ENCODE peak calls at places on chromosome 4, in five cellular contexts. W is prostate gland, H is spleen, J is HL-60, R is stomach. I is an unnamed sample.

GRCh38 chr4:124943145-124943889 is 230.8 kb upstream of the ANKRD50 start:
- DNase-seq in W (no peak), H (no peak), J (no peak), R (no peak), I (no peak)

GRCh38 chr4:47032405-47033106 is 1.2 kb downstream of the GABRB1 start:
- DNase-seq in W (no peak), H (peak), J (peak), R (peak), I (peak)

GRCh38 chr4:16582526-16582925 is 315.9 kb downstream of the LDB2 start:
- DNase-seq in W (no peak), H (no peak), J (no peak), R (no peak), I (no peak)

GRCh38 chr4:159174645-159175147 is 71.8 kb downstream of the RAPGEF2 start:
- DNase-seq in W (no peak), H (no peak), J (no peak), R (no peak), I (no peak)

GRCh38 chr4:43457866-43458265 is 565.4 kb downstream of the GRXCR1 start:
- DNase-seq in W (no peak), H (no peak), J (no peak), R (no peak), I (no peak)

GRCh38 chr4:3291969-3292570 is 751 bp upstream of the RGS12 start:
- DNase-seq in W (peak), H (peak), J (peak), R (peak), I (peak)

GRCh38 chr4:153274967-153275366 is 69.5 kb upstream of the MND1 start:
- DNase-seq in W (no peak), H (no peak), J (no peak), R (no peak), I (no peak)

GRCh38 chr4:23969635-23970034 is 79.8 kb upstream of the PPARGC1A start:
- DNase-seq in W (no peak), H (no peak), J (no peak), R (no peak), I (no peak)

GRCh38 chr4:102390438-102390837 is 45.2 kb upstream of the SLC39A8 start:
- DNase-seq in W (no peak), H (no peak), J (peak), R (no peak), I (no peak)

GRCh38 chr4:171813195-171813955 is at the start of gene GALNTL6:
- DNase-seq in W (no peak), H (peak), J (no peak), R (no peak), I (peak)

GRCh38 chr4:76830612-76831474 is 67.1 kb downstream of the SOWAHB start:
- DNase-seq in W (no peak), H (no peak), J (no peak), R (peak), I (no peak)

GRCh38 chr4:45078201-45078600 is 351.8 kb upstream of the GNPDA2 start:
- DNase-seq in W (no peak), H (no peak), J (no peak), R (no peak), I (no peak)

GRCh38 chr4:156322592-156322991 is 368.9 kb upstream of the CTSO start:
- DNase-seq in W (no peak), H (no peak), J (no peak), R (no peak), I (no peak)

GRCh38 chr4:93199492-93199891 is 629.1 kb upstream of the ATOH1 start:
- DNase-seq in W (no peak), H (no peak), J (peak), R (no peak), I (no peak)

GRCh38 chr4:53764761-53765490 is 173.6 kb upstream of the LNX1 start:
- DNase-seq in W (no peak), H (no peak), J (no peak), R (no peak), I (no peak)

GRCh38 chr4:82694892-82695291 is 103.7 kb downstream of the SCD5 start:
- DNase-seq in W (no peak), H (no peak), J (no peak), R (no peak), I (no peak)

GRCh38 chr4:182928061-182928460 is 10.9 kb upstream of the DCTD start:
- DNase-seq in W (no peak), H (no peak), J (peak), R (no peak), I (no peak)

GRCh38 chr4:6345866-6346265 is 76.2 kb downstream of the WFS1 start:
- DNase-seq in W (no peak), H (no peak), J (no peak), R (no peak), I (no peak)

GRCh38 chr4:8171941-8172924 is 13.6 kb upstream of the ABLIM2 start:
- DNase-seq in W (no peak), H (peak), J (no peak), R (no peak), I (no peak)

GRCh38 chr4:41746025-41746439 is 2.5 kb downstream of the PHOX2B start:
- DNase-seq in W (no peak), H (no peak), J (no peak), R (no peak), I (no peak)

GRCh38 chr4:6516762-6517161 is 44.3 kb upstream of the PPP2R2C start:
- DNase-seq in W (no peak), H (no peak), J (no peak), R (no peak), I (peak)

GRCh38 chr4:73585345-73585744 is 34.9 kb downstream of the RASSF6 start:
- DNase-seq in W (no peak), H (no peak), J (no peak), R (no peak), I (no peak)
- H3K27ac ChIP-seq in W (no peak), H (no peak), J (no peak), R (no peak), I (no peak)

GRCh38 chr4:115851918-115852766 is 738.7 kb upstream of the NDST4 start:
- DNase-seq in W (peak), H (peak), J (peak), R (peak), I (no peak)
- TF ChIP-seq CTCF in W (no peak), H (peak), J (peak), R (peak), I (no peak)

GRCh38 chr4:1714303-1715001 is 2.3 kb upstream of the SLBP start:
- DNase-seq in W (no peak), H (peak), J (peak), R (no peak), I (no peak)

GRCh38 chr4:1711906-1712215 is 258 bp downstream of the SLBP start:
- DNase-seq in W (peak), H (no peak), J (no peak), R (no peak), I (no peak)

GRCh38 chr4:1711055-1711905 is 839 bp downstream of the SLBP start:
- DNase-seq in W (peak), H (no peak), J (peak), R (peak), I (peak)

GRCh38 chr4:1712216-1713002 is at the start of gene SLBP:
- DNase-seq in W (peak), H (peak), J (peak), R (peak), I (peak)

GRCh38 chr4:1713003-1713397 is 881 bp upstream of the SLBP start:
- DNase-seq in W (no peak), H (no peak), J (no peak), R (no peak), I (no peak)
- TF ChIP-seq POLR2AphosphoS5 in W (no peak), H (no peak), J (no peak), R (no peak), I (no peak)

DNA sequence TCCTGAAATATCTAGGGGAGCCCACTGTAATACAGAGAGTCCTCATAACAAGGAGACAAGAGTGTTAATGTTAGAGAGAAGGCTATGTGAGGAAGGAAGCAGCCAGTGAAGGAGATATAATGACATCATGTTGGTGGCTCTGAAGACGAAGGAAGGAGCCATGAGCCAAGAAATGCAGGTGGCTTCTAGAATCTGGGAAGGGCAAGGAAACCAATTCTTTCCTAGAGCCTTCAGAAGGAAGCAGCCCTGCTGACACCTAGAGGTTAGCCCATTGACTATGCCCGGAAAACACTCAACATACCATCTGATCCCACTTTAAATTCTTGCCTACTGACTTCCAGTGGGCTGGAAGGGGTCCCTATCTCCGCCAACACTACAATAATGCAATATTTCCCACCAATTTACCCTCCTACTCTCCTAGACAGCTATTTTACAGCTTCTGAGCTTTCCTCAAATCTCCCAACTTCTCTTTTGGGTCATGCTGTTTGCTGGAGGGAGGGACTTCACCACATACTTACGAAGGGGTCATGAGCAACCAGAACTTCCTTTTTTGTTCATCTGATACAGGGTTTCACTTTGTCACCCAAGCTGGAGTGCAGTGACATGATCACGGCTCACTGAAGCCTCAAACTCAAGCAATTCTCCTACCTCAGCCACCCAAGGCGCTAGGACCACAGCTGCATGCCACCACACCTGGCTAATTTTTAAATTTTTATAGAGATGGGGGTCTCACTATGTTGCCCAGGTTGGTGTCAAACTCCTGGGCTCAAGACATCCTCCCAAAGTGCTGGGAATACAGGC is 25.2 kb upstream of the G3BP2 start:
- DNase-seq in W (no peak), H (no peak), J (peak), R (no peak), I (no peak)
- H3K27ac ChIP-seq in W (no peak), H (peak), J (no peak), R (peak), I (no peak)

I was measured in sigmoid colon.